ENCODE peak calls at places on chromosome 10, in four cellular contexts. One of them, this sample, is unnamed.

GRCh38 chr10:128046156-128046933 is 79.9 kb downstream of the MKI67 start:
- DNase-seq in right lobe of liver: no peak
- DNase-seq in uterus: no peak
- DNase-seq in lung: no peak
- DNase-seq in this sample: no peak

GRCh38 chr10:68561804-68562649 is 1.9 kb downstream of the TET1 start:
- DNase-seq in right lobe of liver: no peak
- DNase-seq in uterus: peak; percentile 33
- DNase-seq in lung: no peak
- DNase-seq in this sample: no peak

GRCh38 chr10:58358947-58359346 is 24.1 kb downstream of the UBE2D1 start:
- DNase-seq in right lobe of liver: no peak
- DNase-seq in uterus: no peak
- DNase-seq in lung: no peak
- DNase-seq in this sample: no peak

GRCh38 chr10:76035728-76036409 is 604.4 kb downstream of the LRMDA start:
- DNase-seq in right lobe of liver: no peak
- DNase-seq in uterus: peak; percentile 46
- DNase-seq in lung: no peak
- DNase-seq in this sample: no peak

GRCh38 chr10:77670817-77671443 is 33.3 kb upstream of the KCNMA1 start:
- DNase-seq in right lobe of liver: no peak
- DNase-seq in uterus: no peak
- DNase-seq in lung: no peak
- DNase-seq in this sample: no peak

GRCh38 chr10:95260397-95260881 is 30.4 kb downstream of the PDLIM1 start:
- DNase-seq in right lobe of liver: no peak
- DNase-seq in uterus: no peak
- DNase-seq in lung: no peak
- DNase-seq in this sample: no peak

GRCh38 chr10:108783897-108784296 is 1139.4 kb downstream of the XPNPEP1 start:
- DNase-seq in right lobe of liver: no peak
- DNase-seq in uterus: no peak
- DNase-seq in lung: peak; percentile 39
- DNase-seq in this sample: no peak

GRCh38 chr10:29958440-29958839 is 100.9 kb downstream of the JCAD start:
- DNase-seq in right lobe of liver: no peak
- DNase-seq in uterus: no peak
- DNase-seq in lung: no peak
- DNase-seq in this sample: no peak

GRCh38 chr10:133143200-133143533 is 16.9 kb upstream of the KNDC1 start:
- DNase-seq in right lobe of liver: peak; percentile 21
- DNase-seq in uterus: no peak
- DNase-seq in lung: no peak
- DNase-seq in this sample: no peak

GRCh38 chr10:130921461-130921860 is 390.1 kb downstream of the TCERG1L start:
- DNase-seq in right lobe of liver: no peak
- DNase-seq in uterus: no peak
- DNase-seq in lung: no peak
- DNase-seq in this sample: no peak

GRCh38 chr10:116207690-116208089 is 65.3 kb downstream of the GFRA1 start:
- DNase-seq in right lobe of liver: no peak
- DNase-seq in uterus: no peak
- DNase-seq in lung: no peak
- DNase-seq in this sample: no peak

GRCh38 chr10:122199070-122199469 is 72.0 kb upstream of the BTBD16 start:
- DNase-seq in right lobe of liver: no peak
- DNase-seq in uterus: no peak
- DNase-seq in lung: no peak
- DNase-seq in this sample: no peak

GRCh38 chr10:67606572-67606971 is 89.4 kb downstream of the CTNNA3 start:
- DNase-seq in right lobe of liver: no peak
- DNase-seq in uterus: no peak
- DNase-seq in lung: no peak
- DNase-seq in this sample: no peak

GRCh38 chr10:69646688-69647060 is 16.6 kb downstream of the FAM241B start:
- DNase-seq in right lobe of liver: no peak
- DNase-seq in uterus: no peak
- DNase-seq in lung: no peak
- DNase-seq in this sample: no peak

GRCh38 chr10:16948335-16948734 is 131.1 kb upstream of the RSU1 start:
- DNase-seq in right lobe of liver: no peak
- DNase-seq in uterus: no peak
- DNase-seq in lung: no peak
- DNase-seq in this sample: no peak

GRCh38 chr10:69844698-69845097 is 43.0 kb downstream of the COL13A1 start:
- DNase-seq in right lobe of liver: no peak
- DNase-seq in uterus: no peak
- DNase-seq in lung: no peak
- DNase-seq in this sample: no peak

GRCh38 chr10:5585517-5586222 is 60.9 kb downstream of the CALML3 start:
- DNase-seq in right lobe of liver: no peak
- DNase-seq in uterus: no peak
- DNase-seq in lung: peak; percentile 45
- DNase-seq in this sample: peak; percentile 18

GRCh38 chr10:72066318-72067284 is 21.8 kb downstream of the SPOCK2 start:
- DNase-seq in right lobe of liver: no peak
- DNase-seq in uterus: peak; percentile 74
- DNase-seq in lung: no peak
- DNase-seq in this sample: no peak

GRCh38 chr10:82497451-82497850 is 622.5 kb downstream of the NRG3 start:
- DNase-seq in right lobe of liver: no peak
- DNase-seq in uterus: no peak
- DNase-seq in lung: no peak
- DNase-seq in this sample: no peak

GRCh38 chr10:70835895-70836294 is 20.1 kb downstream of the SGPL1 start:
- DNase-seq in right lobe of liver: no peak
- DNase-seq in uterus: no peak
- DNase-seq in lung: no peak
- DNase-seq in this sample: no peak

DNA sequence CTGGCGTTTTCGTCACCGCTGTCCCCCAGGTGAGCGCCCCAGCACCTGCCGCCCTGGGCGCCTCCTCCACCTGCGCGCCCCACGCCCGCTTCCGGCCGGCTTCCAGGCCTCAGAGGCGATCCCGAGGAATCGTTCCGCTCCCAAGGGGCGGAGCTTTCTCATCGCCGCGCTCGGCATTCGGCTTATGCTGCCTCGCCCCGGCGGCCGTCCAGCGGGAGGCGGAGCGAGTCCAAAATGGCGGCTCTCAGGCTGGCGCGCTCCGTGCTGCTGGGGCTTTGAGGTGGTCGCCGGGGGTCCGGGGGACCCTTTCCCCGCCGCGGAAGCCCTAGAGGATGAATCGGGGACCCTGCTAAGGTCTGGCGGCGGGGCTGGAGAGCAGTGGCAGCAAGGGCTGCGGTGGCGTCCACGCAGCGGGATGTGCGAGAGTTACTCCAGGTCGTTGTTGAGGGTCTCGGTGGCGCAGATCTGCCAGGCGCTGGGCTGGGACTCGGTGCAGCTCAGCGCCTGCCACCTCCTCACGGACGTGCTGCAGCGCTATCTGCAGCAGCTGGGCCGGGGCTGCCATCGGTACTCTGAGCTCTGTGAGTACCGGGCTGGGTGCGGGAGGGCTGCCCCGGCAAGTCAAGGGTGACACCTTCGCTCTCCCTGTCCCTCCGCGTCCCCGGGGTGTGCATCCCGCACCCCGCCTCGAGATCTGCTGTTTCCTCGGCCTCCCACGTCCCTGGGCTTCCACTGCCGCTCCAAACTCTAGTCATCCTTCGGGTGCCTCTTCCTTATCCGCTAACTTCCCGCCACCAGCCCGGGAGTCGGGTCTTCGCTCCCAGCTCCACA is at the start of gene TAF3:
- DNase-seq in right lobe of liver: peak; percentile 95
- DNase-seq in uterus: peak; percentile 91
- DNase-seq in lung: peak; percentile 93
- DNase-seq in this sample: peak; percentile 95
- TF ChIP-seq CTCF in right lobe of liver: no peak
- TF ChIP-seq CTCF in uterus: no peak
- TF ChIP-seq CTCF in lung: no peak
- TF ChIP-seq CTCF in this sample: no peak

GRCh38 chr10:109886037-109886787 is 37.1 kb downstream of the XPNPEP1 start:
- DNase-seq in right lobe of liver: no peak
- DNase-seq in uterus: no peak
- DNase-seq in lung: no peak
- DNase-seq in this sample: no peak
- H3K36me3 ChIP-seq in right lobe of liver: peaks cover 17% of the 10 kb centered on the region
- H3K36me3 ChIP-seq in uterus: no peaks in the 10 kb centered on the region
- H3K36me3 ChIP-seq in lung: peaks cover 37% of the 10 kb centered on the region
- H3K36me3 ChIP-seq in this sample: no peaks in the 10 kb centered on the region

GRCh38 chr10:80453715-80454525 is at the start of gene TSPAN14:
- DNase-seq in right lobe of liver: peak; percentile 90
- DNase-seq in uterus: peak; percentile 89
- DNase-seq in lung: peak; percentile 81
- DNase-seq in this sample: peak; percentile 81
- TF ChIP-seq CTCF in right lobe of liver: no peak
- TF ChIP-seq CTCF in uterus: no peak
- TF ChIP-seq CTCF in lung: no peak
- TF ChIP-seq CTCF in this sample: no peak

GRCh38 chr10:60140681-60141632 is 234.6 kb upstream of the CCDC6 start:
- DNase-seq in right lobe of liver: no peak
- DNase-seq in uterus: peak; percentile 56
- DNase-seq in lung: no peak
- DNase-seq in this sample: no peak
- H3K36me3 ChIP-seq in right lobe of liver: no peaks in the 10 kb centered on the region
- H3K36me3 ChIP-seq in uterus: no peaks in the 10 kb centered on the region
- H3K36me3 ChIP-seq in lung: peaks cover 2% of the 10 kb centered on the region
- H3K36me3 ChIP-seq in this sample: no peaks in the 10 kb centered on the region

DNA sequence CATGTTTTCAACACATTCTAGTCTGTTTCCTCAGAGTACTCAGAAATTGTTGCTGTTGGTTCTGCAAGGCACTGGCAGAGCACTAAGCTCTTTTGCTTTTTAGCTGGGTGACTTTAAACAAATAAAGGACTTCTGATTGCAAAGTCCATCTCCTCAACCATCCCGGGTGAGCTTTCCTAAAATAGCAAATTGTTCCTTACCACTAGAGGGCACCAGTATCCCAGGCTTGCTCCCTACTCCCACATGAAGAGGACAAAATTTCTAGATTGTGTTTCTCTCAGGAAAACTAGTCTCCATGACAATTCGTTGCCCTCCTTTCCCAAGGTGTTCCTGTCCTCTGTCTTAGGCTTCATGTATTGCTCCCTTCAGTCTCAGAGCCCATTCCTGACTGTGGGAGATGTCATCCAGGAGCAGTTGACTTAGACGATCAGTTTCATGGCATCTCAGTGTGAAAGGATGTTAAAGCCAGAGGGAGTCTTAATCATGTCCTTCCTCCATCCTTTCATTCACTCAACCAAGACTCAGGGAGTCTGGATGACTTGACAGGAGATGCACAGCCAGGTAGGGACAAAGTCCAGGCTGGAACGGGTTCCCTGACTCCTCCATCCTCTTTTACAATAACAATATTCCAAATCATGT is 23.8 kb downstream of the OPALIN start:
- DNase-seq in right lobe of liver: no peak
- DNase-seq in uterus: no peak
- DNase-seq in lung: no peak
- DNase-seq in this sample: no peak
- TF ChIP-seq CTCF in right lobe of liver: peak; percentile 86
- TF ChIP-seq CTCF in uterus: peak; percentile 57
- TF ChIP-seq CTCF in lung: peak; percentile 23
- TF ChIP-seq CTCF in this sample: peak; percentile 61

DNA sequence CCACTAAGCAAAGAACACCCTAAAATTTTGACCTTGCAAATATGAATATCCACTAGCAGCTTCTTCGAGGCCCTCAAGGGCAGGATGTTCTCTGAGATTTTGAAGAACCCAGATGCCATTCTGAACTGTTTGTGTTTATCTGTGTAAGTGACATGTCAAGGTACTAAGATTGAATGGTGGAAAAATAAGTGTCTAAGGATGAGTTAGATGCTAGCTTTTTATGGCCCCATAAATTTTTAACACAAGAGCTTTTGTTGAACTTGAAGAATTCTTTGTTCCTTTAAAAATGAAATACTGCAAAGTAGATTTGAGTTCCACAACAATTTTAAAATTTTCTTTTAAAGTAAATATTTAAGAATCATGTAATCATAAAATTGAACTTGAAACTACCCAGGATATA is 259.8 kb downstream of the CSTF2T start:
- DNase-seq in right lobe of liver: no peak
- DNase-seq in uterus: no peak
- DNase-seq in lung: no peak
- DNase-seq in this sample: no peak
- H3K36me3 ChIP-seq in right lobe of liver: no peaks in the 10 kb centered on the region
- H3K36me3 ChIP-seq in uterus: no peaks in the 10 kb centered on the region
- H3K36me3 ChIP-seq in lung: no peaks in the 10 kb centered on the region
- H3K36me3 ChIP-seq in this sample: no peaks in the 10 kb centered on the region

GRCh38 chr10:44030132-44030531 is 354.8 kb downstream of the CXCL12 start:
- DNase-seq in right lobe of liver: no peak
- DNase-seq in uterus: no peak
- DNase-seq in lung: no peak
- DNase-seq in this sample: no peak
- TF ChIP-seq CTCF in right lobe of liver: no peak
- TF ChIP-seq CTCF in uterus: no peak
- TF ChIP-seq CTCF in lung: no peak
- TF ChIP-seq CTCF in this sample: no peak

DNA sequence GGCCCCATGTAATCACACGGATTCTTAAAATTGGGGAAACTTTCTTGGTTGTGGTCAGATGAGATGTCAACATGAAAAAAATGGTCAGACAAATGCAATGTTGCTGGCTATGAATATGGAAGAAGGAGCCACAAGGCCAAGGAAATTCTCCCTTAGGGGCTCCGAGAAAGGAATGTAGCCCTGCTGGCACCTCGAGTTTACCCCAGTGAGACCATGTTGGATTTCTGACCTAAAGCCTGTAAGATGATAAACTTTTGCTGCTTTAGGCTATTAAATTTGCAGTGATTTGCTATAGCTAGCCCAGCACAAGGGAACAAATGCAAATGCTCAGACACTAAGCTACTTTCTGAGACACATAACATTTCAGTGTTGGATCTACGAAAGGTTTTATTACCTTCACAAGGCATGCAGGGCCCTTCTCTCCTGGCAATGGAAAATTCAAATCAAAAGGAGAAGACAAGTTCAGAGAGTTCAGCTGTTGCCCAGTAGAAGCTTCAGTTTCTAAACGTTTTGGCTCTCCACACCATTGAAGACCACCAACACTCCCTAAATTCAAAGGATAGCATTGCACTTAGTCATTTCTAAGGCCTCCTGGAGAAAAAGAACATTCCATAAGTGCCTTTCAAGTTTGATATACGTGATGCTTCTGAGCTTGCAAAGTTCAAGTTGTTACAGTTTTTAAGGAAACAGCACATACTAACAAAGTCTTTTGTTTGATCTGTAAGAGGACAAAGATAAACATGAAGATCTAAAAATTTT is 23.4 kb downstream of the MCMBP start:
- DNase-seq in right lobe of liver: no peak
- DNase-seq in uterus: no peak
- DNase-seq in lung: no peak
- DNase-seq in this sample: no peak
- H3K36me3 ChIP-seq in right lobe of liver: peaks cover 29% of the 10 kb centered on the region
- H3K36me3 ChIP-seq in uterus: no peaks in the 10 kb centered on the region
- H3K36me3 ChIP-seq in lung: peaks cover 31% of the 10 kb centered on the region
- H3K36me3 ChIP-seq in this sample: peaks cover 23% of the 10 kb centered on the region

GRCh38 chr10:73413528-73414229 is at the start of gene ANXA7:
- DNase-seq in right lobe of liver: peak; percentile 97
- DNase-seq in uterus: peak; percentile 93
- DNase-seq in lung: peak; percentile 95
- DNase-seq in this sample: peak; percentile 95
- TF ChIP-seq CTCF in right lobe of liver: peak; percentile 49
- TF ChIP-seq CTCF in uterus: peak; percentile 54
- TF ChIP-seq CTCF in lung: peak; percentile 14
- TF ChIP-seq CTCF in this sample: peak; percentile 29

This sample was measured in pancreas.